ENCODE peak calls at places on chromosomes 2 and 18, in four cellular contexts. Z is fibroblast of lung, P is heart right ventricle, J is A549. R is an unnamed sample.
A peak's percentile ranks its signal among the peaks of the same experiment; 100 is the strongest.

GRCh38 chr2:232418466-232419244 is 12.0 kb downstream of the ALPG start:
- DNase-seq in Z (peak; percentile 5), P (no peak), J (no peak), R (no peak)

GRCh38 chr2:43075054-43075593 is 151.3 kb downstream of the ZFP36L2 start:
- DNase-seq in Z (peak; percentile 98), P (peak; percentile 76), J (peak; percentile 79), R (no peak)

GRCh38 chr2:119478188-119479065 is 45.9 kb downstream of the SCTR start:
- DNase-seq in Z (no peak), P (no peak), J (no peak), R (no peak)

GRCh38 chr2:183035954-183036669 is 2.1 kb downstream of the NCKAP1 start:
- DNase-seq in Z (no peak), P (no peak), J (no peak), R (no peak)

GRCh38 chr2:25595393-25595792 is 78.0 kb downstream of the DTNB start:
- DNase-seq in Z (no peak), P (no peak), J (no peak), R (no peak)

GRCh38 chr2:171568085-171568484 is 45.8 kb downstream of the CYBRD1 start:
- DNase-seq in Z (no peak), P (no peak), J (no peak), R (no peak)

GRCh38 chr18:24293254-24293653 is 104.4 kb downstream of the OSBPL1A start:
- DNase-seq in Z (no peak), P (no peak), J (no peak), R (no peak)

GRCh38 chr2:84888401-84889276 is 7.8 kb upstream of the TRABD2A start:
- DNase-seq in Z (peak; percentile 79), P (no peak), J (no peak), R (no peak)

GRCh38 chr2:99851091-99851490 is 291.3 kb downstream of the AFF3 start:
- DNase-seq in Z (no peak), P (no peak), J (no peak), R (no peak)

GRCh38 chr2:134072973-134073490 is 180.8 kb upstream of the MGAT5 start:
- DNase-seq in Z (no peak), P (no peak), J (no peak), R (no peak)

GRCh38 chr2:233492078-233492477 is 74.5 kb downstream of the USP40 start:
- DNase-seq in Z (no peak), P (no peak), J (no peak), R (no peak)

GRCh38 chr2:124283090-124283489 is 258.0 kb downstream of the CNTNAP5 start:
- DNase-seq in Z (peak; percentile 6), P (no peak), J (no peak), R (peak; percentile 16)

GRCh38 chr2:46334389-46335345 is 37.5 kb downstream of the EPAS1 start:
- DNase-seq in Z (peak; percentile 94), P (no peak), J (no peak), R (no peak)

GRCh38 chr2:25000503-25001328 is 29.0 kb upstream of the DNAJC27 start:
- DNase-seq in Z (no peak), P (no peak), J (no peak), R (no peak)

GRCh38 chr2:61633250-61633649 is 95.1 kb upstream of the XPO1 start:
- DNase-seq in Z (peak; percentile 12), P (no peak), J (no peak), R (no peak)

GRCh38 chr2:69310267-69310666 is 76.8 kb downstream of the GFPT1 start:
- DNase-seq in Z (no peak), P (no peak), J (no peak), R (no peak)

GRCh38 chr2:72827495-72827894 is 1.7 kb upstream of the EXOC6B start:
- DNase-seq in Z (no peak), P (no peak), J (no peak), R (no peak)
- H3K4me1 ChIP-seq in Z (peaks cover 17% of the 10 kb centered on the region), P (peaks cover 30% of the 10 kb centered on the region), J (peaks cover 25% of the 10 kb centered on the region), R (no peaks in the 10 kb centered on the region)

GRCh38 chr2:210225461-210225798 is 183 bp upstream of the ACADL start:
- DNase-seq in Z (peak; percentile 30), P (no peak), J (no peak), R (no peak)

GRCh38 chr2:210227689-210228088 is 2.4 kb upstream of the ACADL start:
- DNase-seq in Z (no peak), P (no peak), J (no peak), R (no peak)

GRCh38 chr2:210226186-210226585 is 939 bp upstream of the ACADL start:
- DNase-seq in Z (no peak), P (no peak), J (no peak), R (no peak)

GRCh38 chr2:210222607-210223006 is 2.6 kb downstream of the ACADL start:
- DNase-seq in Z (no peak), P (no peak), J (no peak), R (no peak)

GRCh38 chr2:210224660-210225460 is at the start of gene ACADL:
- DNase-seq in Z (peak; percentile 14), P (peak; percentile 47), J (peak; percentile 32), R (no peak)
- H3K4me3 ChIP-seq in Z (peak within 1 kb of the TSS; percentile 58), P (peak within 1 kb of the TSS; percentile 68), J (peak within 1 kb of the TSS; percentile 63), R (peak within 1 kb of the TSS; percentile 61)

DNA sequence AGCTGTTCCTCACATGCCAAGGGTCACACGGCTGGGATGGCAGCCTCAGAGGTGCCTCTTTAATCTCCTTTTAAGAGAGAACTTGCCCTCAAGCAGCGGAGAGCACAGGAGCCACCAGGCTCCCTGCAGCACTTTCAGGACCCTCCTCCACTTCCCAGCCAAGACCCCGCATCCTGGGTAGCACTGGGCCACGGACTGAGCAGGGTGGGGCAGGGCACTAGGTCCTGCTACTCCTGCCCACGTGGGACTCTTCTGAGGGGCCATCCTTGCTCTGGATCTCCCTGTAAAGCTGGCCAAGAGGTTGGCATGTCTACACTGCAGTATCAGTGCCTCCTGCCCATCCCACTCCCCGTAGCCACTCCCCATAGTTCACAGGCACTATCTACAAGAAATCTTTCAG is 175.3 kb upstream of the GLI2 start:
- DNase-seq in Z (no peak), P (no peak), J (no peak), R (no peak)
- H3K4me1 ChIP-seq in Z (peaks cover 9% of the 10 kb centered on the region), P (peaks cover 9% of the 10 kb centered on the region), J (peaks cover 8% of the 10 kb centered on the region), R (peaks cover 4% of the 10 kb centered on the region)

GRCh38 chr18:79337184-79337583 is 58.5 kb upstream of the NFATC1 start:
- DNase-seq in Z (no peak), P (no peak), J (no peak), R (no peak)
- H3K4me3 ChIP-seq in Z (no peak overlapping the region), P (no peak overlapping the region), J (no peak overlapping the region), R (no peak overlapping the region)

GRCh38 chr2:44934962-44935853 is 6.3 kb upstream of the SIX3 start:
- DNase-seq in Z (no peak), P (no peak), J (no peak), R (no peak)

GRCh38 chr2:44937688-44938240 is 3.7 kb upstream of the SIX3 start:
- DNase-seq in Z (no peak), P (no peak), J (peak; percentile 87), R (no peak)

GRCh38 chr2:44935854-44936185 is 5.7 kb upstream of the SIX3 start:
- DNase-seq in Z (no peak), P (no peak), J (no peak), R (no peak)

GRCh38 chr2:44936715-44937687 is 4.5 kb upstream of the SIX3 start:
- DNase-seq in Z (no peak), P (no peak), J (no peak), R (no peak)

DNA sequence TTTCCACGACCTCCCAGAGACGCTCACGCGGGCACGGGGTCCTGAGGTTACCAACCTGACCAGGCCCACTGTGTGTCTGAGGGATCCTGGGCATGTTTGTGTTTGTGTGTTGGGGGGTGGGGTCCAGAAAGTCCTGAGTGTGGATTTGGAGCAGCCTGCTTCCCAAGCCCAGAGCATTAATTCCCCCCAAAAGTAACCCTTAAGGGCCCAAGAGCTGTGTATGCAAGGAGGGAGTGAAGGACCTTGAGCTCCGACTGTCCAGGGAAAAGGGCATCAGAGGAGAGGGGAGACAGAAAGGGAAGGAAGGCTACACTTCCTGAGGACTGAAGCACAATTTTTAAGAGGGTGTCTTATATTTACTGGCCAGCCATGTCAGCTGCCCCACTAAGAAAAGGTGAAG is 5.2 kb upstream of the SIX3 start:
- DNase-seq in Z (no peak), P (no peak), J (no peak), R (no peak)
- H3K4me1 ChIP-seq in Z (no peaks in the 10 kb centered on the region), P (peaks cover 50% of the 10 kb centered on the region), J (peaks cover 24% of the 10 kb centered on the region), R (peaks cover 16% of the 10 kb centered on the region)

GRCh38 chr2:41949091-41949490 is 98.7 kb upstream of the PKDCC start:
- DNase-seq in Z (no peak), P (no peak), J (no peak), R (no peak)

GRCh38 chr2:41949541-41950439 is 98.0 kb upstream of the PKDCC start:
- DNase-seq in Z (no peak), P (no peak), J (no peak), R (no peak)

GRCh38 chr2:41950440-41950960 is 97.3 kb upstream of the PKDCC start:
- DNase-seq in Z (no peak), P (no peak), J (no peak), R (no peak)

GRCh38 chr2:41947701-41948396 is 100.0 kb upstream of the PKDCC start:
- DNase-seq in Z (no peak), P (peak; percentile 57), J (no peak), R (no peak)

GRCh38 chr2:41948397-41948763 is 99.4 kb upstream of the PKDCC start:
- DNase-seq in Z (no peak), P (no peak), J (no peak), R (peak; percentile 86)
- H3K4me3 ChIP-seq in Z (no peak overlapping the region), P (no peak overlapping the region), J (no peak overlapping the region), R (no peak overlapping the region)

GRCh38 chr2:64404002-64404731 is 49.8 kb upstream of the LGALSL start:
- DNase-seq in Z (peak; percentile 98), P (peak; percentile 87), J (no peak), R (peak; percentile 76)
- H3K4me1 ChIP-seq in Z (peaks cover 18% of the 10 kb centered on the region), P (peaks cover 46% of the 10 kb centered on the region), J (peaks cover 32% of the 10 kb centered on the region), R (peaks cover 7% of the 10 kb centered on the region)

GRCh38 chr2:96260404-96261260 is 5.2 kb downstream of the TMEM127 start:
- DNase-seq in Z (peak; percentile 92), P (peak; percentile 55), J (peak; percentile 86), R (peak; percentile 32)
- H3K4me3 ChIP-seq in Z (no peak overlapping the region), P (peak overlapping the region; percentile 31), J (no peak overlapping the region), R (no peak overlapping the region)

GRCh38 chr2:170307052-170307451 is 129.1 kb downstream of the MYO3B start:
- DNase-seq in Z (no peak), P (no peak), J (no peak), R (no peak)
- H3K4me1 ChIP-seq in Z (no peaks in the 10 kb centered on the region), P (no peaks in the 10 kb centered on the region), J (no peaks in the 10 kb centered on the region), R (no peaks in the 10 kb centered on the region)

GRCh38 chr2:88841224-88841929 is 149.9 kb downstream of the RPIA start:
- DNase-seq in Z (no peak), P (no peak), J (no peak), R (no peak)
- H3K4me3 ChIP-seq in Z (no peak overlapping the region), P (no peak overlapping the region), J (no peak overlapping the region), R (no peak overlapping the region)

R was measured in NT2/D1.